ENCODE peak calls at places on chromosomes 11 and 22, in nine cellular contexts. M is body of pancreas, Q is osteoblast, U is uterus, I is thoracic aorta, O is esophagus squamous epithelium, P is colonic mucosa, B is NT2/D1, G is MG63. S is an unnamed sample. For H3K27me3 and H3K36me3, the result is how much of the 10 kb centered on the place peaks cover.

GRCh38 chr22:31800065-31800464 is 46.2 kb downstream of the DEPDC5 start:
- DNase-seq in M (no peak), Q (no peak), U (no peak), I (no peak), O (no peak), P (no peak), B (no peak), G (no peak), S (no peak)

GRCh38 chr11:43708776-43709175 is 28.2 kb downstream of the HSD17B12 start:
- DNase-seq in M (no peak), Q (no peak), U (no peak), I (no peak), O (no peak), P (no peak), B (no peak), G (no peak), S (no peak)

GRCh38 chr11:75246673-75247350 is 6.2 kb downstream of the TPBGL start:
- DNase-seq in M (no peak), Q (no peak), U (no peak), I (no peak), O (no peak), P (no peak), B (no peak), G (no peak), S (no peak)

GRCh38 chr11:95715777-95716241 is 73.8 kb downstream of the FAM76B start:
- DNase-seq in M (no peak), Q (no peak), U (no peak), I (no peak), O (no peak), P (no peak), B (no peak), G (no peak), S (no peak)

GRCh38 chr11:77039491-77040400 is 5.5 kb downstream of the B3GNT6 start:
- DNase-seq in M (peak), Q (peak), U (no peak), I (no peak), O (no peak), P (peak), B (peak), G (peak), S (no peak)

GRCh38 chr22:49433717-49434611 is 393.7 kb downstream of the BRD1 start:
- DNase-seq in M (no peak), Q (peak), U (no peak), I (no peak), O (no peak), P (no peak), B (no peak), G (peak), S (no peak)

GRCh38 chr11:118998822-118999221 is 884 bp downstream of the CENATAC start:
- DNase-seq in M (no peak), Q (peak), U (no peak), I (no peak), O (no peak), P (no peak), B (peak), G (peak), S (peak)

GRCh38 chr22:20946080-20946986 is 20.7 kb upstream of the AIFM3 start:
- DNase-seq in M (no peak), Q (peak), U (no peak), I (no peak), O (no peak), P (no peak), B (no peak), G (peak), S (peak)

GRCh38 chr11:69220581-69221051 is 64.9 kb downstream of the SMIM38 start:
- DNase-seq in M (peak), Q (peak), U (no peak), I (no peak), O (no peak), P (no peak), B (no peak), G (peak), S (no peak)

GRCh38 chr11:132686827-132687370 is 845.4 kb downstream of the OPCML start:
- DNase-seq in M (no peak), Q (no peak), U (no peak), I (no peak), O (no peak), P (no peak), B (no peak), G (no peak), S (no peak)

GRCh38 chr11:72244317-72245231 is 598 bp upstream of the PHOX2A start:
- DNase-seq in M (no peak), Q (peak), U (no peak), I (no peak), O (no peak), P (no peak), B (no peak), G (no peak), S (no peak)

GRCh38 chr11:117950320-117950719 is 21.1 kb upstream of the TMPRSS13 start:
- DNase-seq in M (no peak), Q (no peak), U (no peak), I (no peak), O (no peak), P (no peak), B (no peak), G (no peak), S (peak)

GRCh38 chr11:33736148-33736809 is at the start of gene CD59:
- DNase-seq in M (peak), Q (peak), U (peak), I (peak), O (peak), P (peak), B (peak), G (peak), S (peak)

GRCh38 chr11:33735426-33736147 is 636 bp downstream of the CD59 start:
- DNase-seq in M (peak), Q (no peak), U (no peak), I (no peak), O (no peak), P (peak), B (no peak), G (no peak), S (peak)

GRCh38 chr11:33733978-33734377 is 2.2 kb downstream of the CD59 start:
- DNase-seq in M (no peak), Q (no peak), U (no peak), I (no peak), O (no peak), P (no peak), B (no peak), G (no peak), S (no peak)

GRCh38 chr11:33735166-33735425 is 1.1 kb downstream of the CD59 start:
- DNase-seq in M (no peak), Q (no peak), U (no peak), I (no peak), O (no peak), P (peak), B (no peak), G (no peak), S (no peak)

GRCh38 chr11:33734441-33735165 is 1.6 kb downstream of the CD59 start:
- DNase-seq in M (peak), Q (no peak), U (no peak), I (no peak), O (no peak), P (peak), B (no peak), G (peak), S (peak)
- H3K4me3 ChIP-seq in M (peak), Q (peak), U (peak), I (peak), O (peak), P (peak), B (peak), G (peak), S (peak)

GRCh38 chr11:32436751-32437405 is 1.5 kb upstream of the WT1 start:
- DNase-seq in M (no peak), Q (no peak), U (peak), I (no peak), O (no peak), P (no peak), B (no peak), G (no peak), S (no peak)
- H3K27me3 ChIP-seq in M (under half), Q (half or more), U (under half), I (under half), O (half or more), P (half or more), B (half or more), G (half or more), S (under half)

GRCh38 chr22:38012604-38013072 is 28.3 kb upstream of the SOX10 start:
- DNase-seq in M (no peak), Q (peak), U (no peak), I (no peak), O (no peak), P (no peak), B (no peak), G (no peak), S (no peak)

GRCh38 chr22:38017272-38017920 is 33.0 kb upstream of the SOX10 start:
- DNase-seq in M (peak), Q (peak), U (peak), I (no peak), O (no peak), P (peak), B (no peak), G (peak), S (peak)

GRCh38 chr22:38017939-38018885 is 33.9 kb upstream of the SOX10 start:
- DNase-seq in M (no peak), Q (peak), U (no peak), I (no peak), O (no peak), P (no peak), B (no peak), G (no peak), S (no peak)

GRCh38 chr22:38016182-38017078 is 32.1 kb upstream of the SOX10 start:
- DNase-seq in M (peak), Q (peak), U (no peak), I (no peak), O (no peak), P (peak), B (no peak), G (peak), S (peak)

DNA sequence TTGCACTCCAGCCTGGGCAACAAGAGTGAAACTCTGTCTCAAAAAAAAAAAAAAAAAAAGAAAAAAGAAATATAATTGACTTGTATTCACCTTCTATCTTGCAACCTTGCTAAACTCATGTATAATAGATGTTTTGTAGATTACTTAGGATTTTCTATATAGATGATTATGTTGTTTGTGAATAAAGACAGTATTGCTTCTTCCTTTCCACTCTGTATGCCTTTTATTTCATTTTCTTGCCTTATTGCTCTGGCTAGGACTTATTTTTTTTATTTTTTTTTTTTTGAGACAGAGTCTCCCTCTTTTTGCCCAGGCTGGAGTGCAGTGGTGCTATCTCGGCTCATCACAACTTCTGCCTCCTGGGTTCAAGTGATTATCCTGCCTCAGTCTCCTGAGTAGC is 29.7 kb upstream of the SOX10 start:
- DNase-seq in M (no peak), Q (no peak), U (no peak), I (no peak), O (no peak), P (no peak), B (no peak), G (no peak), S (no peak)
- H3K36me3 ChIP-seq in M (under half), Q (under half), U (under half), I (under half), O (under half), P (under half), B (under half), G (under half), S (under half)

GRCh38 chr11:62552931-62553838 is 6.6 kb upstream of the AHNAK start:
- DNase-seq in M (peak), Q (peak), U (peak), I (peak), O (no peak), P (peak), B (peak), G (peak), S (peak)

GRCh38 chr11:62552465-62552782 is 5.8 kb upstream of the AHNAK start:
- DNase-seq in M (no peak), Q (peak), U (no peak), I (no peak), O (no peak), P (peak), B (no peak), G (peak), S (no peak)

GRCh38 chr11:62554377-62554776 is 7.8 kb upstream of the AHNAK start:
- DNase-seq in M (no peak), Q (no peak), U (no peak), I (no peak), O (no peak), P (peak), B (no peak), G (peak), S (no peak)

GRCh38 chr11:62555464-62556092 is 9.0 kb upstream of the AHNAK start:
- DNase-seq in M (no peak), Q (peak), U (no peak), I (no peak), O (no peak), P (no peak), B (no peak), G (no peak), S (no peak)

DNA sequence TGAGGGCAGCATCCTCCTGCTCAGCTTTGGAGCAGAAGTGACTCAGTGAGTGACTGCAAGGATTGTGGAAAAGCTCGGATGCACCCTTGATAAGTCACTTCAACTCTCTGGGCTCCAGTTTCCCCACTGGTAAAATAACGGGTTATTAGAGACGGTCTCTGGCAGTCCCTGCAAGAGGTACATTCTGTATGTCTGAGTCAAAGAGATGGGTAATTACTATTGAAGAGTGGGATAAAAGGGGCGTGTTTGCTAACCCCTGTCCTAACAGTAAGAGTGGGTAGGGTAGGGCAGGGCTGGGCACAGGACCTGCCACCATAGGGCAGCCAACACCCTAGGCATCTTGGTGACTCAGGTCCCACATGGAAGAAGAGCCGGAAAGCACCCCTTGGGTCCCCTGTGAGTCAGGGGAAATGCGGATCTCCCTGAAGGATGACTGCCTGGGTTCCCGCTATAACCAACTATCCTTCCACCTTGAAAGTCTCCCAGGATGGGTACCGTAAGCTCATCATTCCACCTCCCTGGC is 7.3 kb upstream of the AHNAK start:
- DNase-seq in M (no peak), Q (peak), U (no peak), I (no peak), O (no peak), P (peak), B (no peak), G (peak), S (no peak)
- H3K4me3 ChIP-seq in M (no peak), Q (peak), U (no peak), I (peak), O (peak), P (no peak), B (peak), G (no peak), S (no peak)

DNA sequence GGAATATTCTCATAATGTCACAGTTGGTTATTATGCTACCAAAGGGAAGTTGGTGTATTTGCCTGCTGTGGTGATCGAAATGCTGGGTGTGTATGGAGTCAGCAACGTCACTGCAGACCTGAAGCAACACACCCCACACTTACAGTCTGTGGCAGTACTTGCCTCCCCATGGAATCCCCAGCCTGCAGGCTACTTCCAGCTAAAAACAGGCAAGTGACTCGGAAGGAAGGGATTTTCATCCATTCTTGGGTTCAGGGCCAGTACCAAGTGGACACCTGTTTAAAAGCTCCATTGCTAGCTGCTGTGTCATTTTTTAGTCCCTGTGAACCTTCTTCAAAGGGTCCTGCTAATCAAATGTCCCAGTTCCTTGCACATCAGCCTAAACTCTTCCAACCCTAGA is 149.6 kb downstream of the C11orf91 start:
- DNase-seq in M (no peak), Q (no peak), U (no peak), I (no peak), O (no peak), P (no peak), B (no peak), G (no peak), S (no peak)
- H3K27me3 ChIP-seq in M (under half), Q (under half), U (under half), I (under half), O (under half), P (under half), B (under half), G (under half), S (under half)

DNA sequence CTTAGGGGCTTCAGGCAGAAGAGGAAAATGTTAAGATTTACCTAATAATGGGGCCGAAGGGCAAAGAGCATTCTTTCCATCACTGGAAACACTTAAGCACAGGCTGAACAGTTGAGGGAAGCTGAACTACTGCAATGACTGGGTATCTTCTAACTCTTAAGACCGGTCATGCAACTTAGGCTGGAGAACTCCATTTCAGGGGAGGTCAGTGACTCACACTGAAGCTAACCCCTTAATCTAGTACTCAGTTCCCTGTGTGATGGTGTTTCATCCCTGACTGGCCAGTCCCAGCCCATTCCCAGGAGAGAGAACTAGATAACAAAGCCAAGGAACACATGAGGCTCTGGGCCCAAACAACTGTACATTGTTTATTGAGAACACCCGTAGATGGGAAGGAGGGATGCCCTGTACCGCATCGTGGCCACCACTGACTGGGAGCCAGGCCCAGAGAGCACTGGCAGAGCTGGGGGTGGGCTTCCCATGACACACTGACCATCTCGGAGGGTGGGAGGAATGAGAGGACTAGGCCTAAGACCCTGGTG is 10.5 kb downstream of the RPL27A start:
- DNase-seq in M (no peak), Q (peak), U (peak), I (no peak), O (no peak), P (no peak), B (no peak), G (no peak), S (no peak)
- H3K36me3 ChIP-seq in M (under half), Q (half or more), U (under half), I (half or more), O (under half), P (under half), B (half or more), G (half or more), S (under half)

GRCh38 chr11:67372232-67372992 is 986 bp downstream of the CLCF1 start:
- DNase-seq in M (peak), Q (peak), U (no peak), I (no peak), O (no peak), P (no peak), B (no peak), G (peak), S (no peak)

GRCh38 chr11:67370351-67371076 is 2.9 kb downstream of the CLCF1 start:
- DNase-seq in M (no peak), Q (peak), U (peak), I (no peak), O (no peak), P (no peak), B (no peak), G (peak), S (no peak)

GRCh38 chr11:67369801-67370284 is 3.6 kb downstream of the CLCF1 start:
- DNase-seq in M (no peak), Q (peak), U (peak), I (no peak), O (no peak), P (no peak), B (no peak), G (peak), S (no peak)

GRCh38 chr11:67371549-67372231 is 1.7 kb downstream of the CLCF1 start:
- DNase-seq in M (peak), Q (peak), U (peak), I (no peak), O (no peak), P (peak), B (no peak), G (peak), S (no peak)

DNA sequence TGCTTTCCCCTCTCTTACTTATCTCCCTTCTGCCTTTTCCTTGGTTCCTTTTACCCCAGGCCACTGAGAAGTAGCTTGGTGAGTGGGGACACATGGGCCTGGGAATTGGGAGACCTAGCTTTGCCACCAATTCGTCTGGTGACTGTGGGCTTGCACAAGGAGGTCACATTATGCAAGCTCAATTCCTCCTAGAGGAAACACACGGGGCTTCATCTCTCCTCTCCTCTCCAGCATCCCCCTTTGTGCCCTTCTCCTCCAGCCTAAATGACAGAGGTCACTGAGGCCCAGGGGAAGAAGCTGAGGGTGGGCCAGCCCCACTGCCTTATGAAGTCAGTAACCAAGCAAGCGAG is 2.2 kb downstream of the CLCF1 start:
- DNase-seq in M (no peak), Q (no peak), U (no peak), I (no peak), O (no peak), P (no peak), B (no peak), G (no peak), S (no peak)
- H3K4me3 ChIP-seq in M (no peak), Q (peak), U (peak), I (peak), O (peak), P (no peak), B (no peak), G (peak), S (no peak)

GRCh38 chr11:12007230-12007593 is 1.2 kb downstream of the DKK3 start:
- DNase-seq in M (no peak), Q (no peak), U (no peak), I (no peak), O (no peak), P (no peak), B (no peak), G (no peak), S (no peak)
- H3K27me3 ChIP-seq in M (under half), Q (under half), U (under half), I (under half), O (under half), P (under half), B (under half), G (under half), S (under half)

GRCh38 chr22:46699091-46699490 is 39.0 kb downstream of the CERK start:
- DNase-seq in M (no peak), Q (peak), U (no peak), I (no peak), O (no peak), P (no peak), B (no peak), G (no peak), S (no peak)
- H3K36me3 ChIP-seq in M (under half), Q (under half), U (under half), I (half or more), O (half or more), P (under half), B (half or more), G (under half), S (half or more)

S was measured in lung.